ENCODE peak calls at places on chromosomes 4 and X, in nine cellular contexts. One of them, this sample, is unnamed.

GRCh38 chr4:163991268-163991667 is 496.8 kb downstream of the TMA16 start:
- DNase-seq in neural progenitor cell: no peak
- DNase-seq in endodermal cell: peak; percentile 43
- DNase-seq in OCI-LY7: no peak
- DNase-seq in cardiac muscle cell: no peak
- DNase-seq in pancreas: no peak
- DNase-seq in lower leg skin: no peak
- DNase-seq in tibial nerve: no peak
- DNase-seq in mesenchymal stem cell: no peak
- DNase-seq in this sample: no peak

GRCh38 chrX:22486326-22486725 is 213.6 kb downstream of the CBLL2 start:
- DNase-seq in neural progenitor cell: no peak
- DNase-seq in endodermal cell: no peak
- DNase-seq in OCI-LY7: no peak
- DNase-seq in cardiac muscle cell: no peak
- DNase-seq in pancreas: no peak
- DNase-seq in lower leg skin: no peak
- DNase-seq in tibial nerve: no peak
- DNase-seq in mesenchymal stem cell: no peak
- DNase-seq in this sample: no peak

GRCh38 chr4:102825261-102826071 is 1.9 kb downstream of the UBE2D3 start:
- DNase-seq in neural progenitor cell: peak; percentile 25
- DNase-seq in endodermal cell: peak; percentile 65
- DNase-seq in OCI-LY7: peak; percentile 64
- DNase-seq in cardiac muscle cell: peak; percentile 81
- DNase-seq in pancreas: no peak
- DNase-seq in lower leg skin: peak; percentile 61
- DNase-seq in tibial nerve: no peak
- DNase-seq in mesenchymal stem cell: peak; percentile 80
- DNase-seq in this sample: no peak

GRCh38 chrX:134692990-134693389 is 34.7 kb upstream of the PLAC1 start:
- DNase-seq in neural progenitor cell: no peak
- DNase-seq in endodermal cell: no peak
- DNase-seq in OCI-LY7: no peak
- DNase-seq in cardiac muscle cell: peak; percentile 60
- DNase-seq in pancreas: no peak
- DNase-seq in lower leg skin: no peak
- DNase-seq in tibial nerve: no peak
- DNase-seq in mesenchymal stem cell: peak; percentile 33
- DNase-seq in this sample: no peak

GRCh38 chr4:53907772-53908171 is 156.6 kb downstream of the CHIC2 start:
- DNase-seq in neural progenitor cell: no peak
- DNase-seq in endodermal cell: no peak
- DNase-seq in OCI-LY7: no peak
- DNase-seq in cardiac muscle cell: no peak
- DNase-seq in pancreas: no peak
- DNase-seq in lower leg skin: no peak
- DNase-seq in tibial nerve: no peak
- DNase-seq in mesenchymal stem cell: no peak
- DNase-seq in this sample: no peak

GRCh38 chr4:89837385-89837995 is 529 bp upstream of the SNCA start:
- DNase-seq in neural progenitor cell: peak; percentile 72
- DNase-seq in endodermal cell: peak; percentile 91
- DNase-seq in OCI-LY7: no peak
- DNase-seq in cardiac muscle cell: peak; percentile 43
- DNase-seq in pancreas: peak; percentile 23
- DNase-seq in lower leg skin: no peak
- DNase-seq in tibial nerve: no peak
- DNase-seq in mesenchymal stem cell: peak; percentile 86
- DNase-seq in this sample: no peak

GRCh38 chrX:38107028-38107427 is 100.7 kb downstream of the SYTL5 start:
- DNase-seq in neural progenitor cell: no peak
- DNase-seq in endodermal cell: no peak
- DNase-seq in OCI-LY7: no peak
- DNase-seq in cardiac muscle cell: no peak
- DNase-seq in pancreas: no peak
- DNase-seq in lower leg skin: no peak
- DNase-seq in tibial nerve: no peak
- DNase-seq in mesenchymal stem cell: no peak
- DNase-seq in this sample: no peak

GRCh38 chr4:152162331-152162697 is 373.6 kb downstream of the FBXW7 start:
- DNase-seq in neural progenitor cell: no peak
- DNase-seq in endodermal cell: no peak
- DNase-seq in OCI-LY7: no peak
- DNase-seq in cardiac muscle cell: no peak
- DNase-seq in pancreas: no peak
- DNase-seq in lower leg skin: no peak
- DNase-seq in tibial nerve: no peak
- DNase-seq in mesenchymal stem cell: no peak
- DNase-seq in this sample: no peak

GRCh38 chr4:33959519-33959918 is 2284.8 kb downstream of the ARAP2 start:
- DNase-seq in neural progenitor cell: no peak
- DNase-seq in endodermal cell: no peak
- DNase-seq in OCI-LY7: no peak
- DNase-seq in cardiac muscle cell: peak; percentile 18
- DNase-seq in pancreas: no peak
- DNase-seq in lower leg skin: no peak
- DNase-seq in tibial nerve: no peak
- DNase-seq in mesenchymal stem cell: no peak
- DNase-seq in this sample: no peak

GRCh38 chr4:180610317-180610716 is 1632.9 kb upstream of the TENM3 start:
- DNase-seq in neural progenitor cell: no peak
- DNase-seq in endodermal cell: no peak
- DNase-seq in OCI-LY7: no peak
- DNase-seq in cardiac muscle cell: no peak
- DNase-seq in pancreas: no peak
- DNase-seq in lower leg skin: no peak
- DNase-seq in tibial nerve: no peak
- DNase-seq in mesenchymal stem cell: no peak
- DNase-seq in this sample: no peak

GRCh38 chrX:81201692-81202412 is at the start of the genes HMGN5 and SH3BGRL:
- DNase-seq in neural progenitor cell: peak; percentile 81
- DNase-seq in endodermal cell: peak; percentile 86
- DNase-seq in OCI-LY7: peak; percentile 85
- DNase-seq in cardiac muscle cell: peak; percentile 93
- DNase-seq in pancreas: peak; percentile 89
- DNase-seq in lower leg skin: peak; percentile 72
- DNase-seq in tibial nerve: peak; percentile 41
- DNase-seq in mesenchymal stem cell: peak; percentile 92
- DNase-seq in this sample: peak; percentile 89

GRCh38 chrX:15631637-15632036 is 30.9 kb upstream of the ACE2 start:
- DNase-seq in neural progenitor cell: no peak
- DNase-seq in endodermal cell: no peak
- DNase-seq in OCI-LY7: no peak
- DNase-seq in cardiac muscle cell: no peak
- DNase-seq in pancreas: no peak
- DNase-seq in lower leg skin: no peak
- DNase-seq in tibial nerve: no peak
- DNase-seq in mesenchymal stem cell: no peak
- DNase-seq in this sample: no peak

GRCh38 chr4:94728056-94728766 is 29.5 kb upstream of the BMPR1B start:
- DNase-seq in neural progenitor cell: no peak
- DNase-seq in endodermal cell: no peak
- DNase-seq in OCI-LY7: no peak
- DNase-seq in cardiac muscle cell: no peak
- DNase-seq in pancreas: no peak
- DNase-seq in lower leg skin: no peak
- DNase-seq in tibial nerve: no peak
- DNase-seq in mesenchymal stem cell: no peak
- DNase-seq in this sample: no peak

GRCh38 chr4:184644553-184645307 is 4.5 kb downstream of the CASP3 start:
- DNase-seq in neural progenitor cell: no peak
- DNase-seq in endodermal cell: no peak
- DNase-seq in OCI-LY7: no peak
- DNase-seq in cardiac muscle cell: no peak
- DNase-seq in pancreas: no peak
- DNase-seq in lower leg skin: no peak
- DNase-seq in tibial nerve: no peak
- DNase-seq in mesenchymal stem cell: peak; percentile 61
- DNase-seq in this sample: no peak

GRCh38 chr4:32010221-32010620 is 1290.1 kb downstream of the PCDH7 start:
- DNase-seq in neural progenitor cell: no peak
- DNase-seq in endodermal cell: peak; percentile 71
- DNase-seq in OCI-LY7: no peak
- DNase-seq in cardiac muscle cell: no peak
- DNase-seq in pancreas: no peak
- DNase-seq in lower leg skin: no peak
- DNase-seq in tibial nerve: no peak
- DNase-seq in mesenchymal stem cell: peak; percentile 7
- DNase-seq in this sample: no peak

GRCh38 chrX:105210258-105210657 is 10.2 kb downstream of the TEX13A start:
- DNase-seq in neural progenitor cell: no peak
- DNase-seq in endodermal cell: no peak
- DNase-seq in OCI-LY7: no peak
- DNase-seq in cardiac muscle cell: no peak
- DNase-seq in pancreas: no peak
- DNase-seq in lower leg skin: no peak
- DNase-seq in tibial nerve: no peak
- DNase-seq in mesenchymal stem cell: no peak
- DNase-seq in this sample: no peak

GRCh38 chrX:85379174-85379907 is at the start of gene POF1B:
- DNase-seq in neural progenitor cell: no peak
- DNase-seq in endodermal cell: peak; percentile 39
- DNase-seq in OCI-LY7: no peak
- DNase-seq in cardiac muscle cell: no peak
- DNase-seq in pancreas: peak; percentile 41
- DNase-seq in lower leg skin: peak; percentile 27
- DNase-seq in tibial nerve: no peak
- DNase-seq in mesenchymal stem cell: no peak
- DNase-seq in this sample: peak; percentile 20

GRCh38 chr4:77201857-77202256 is 44.9 kb downstream of the CCNG2 start:
- DNase-seq in neural progenitor cell: no peak
- DNase-seq in endodermal cell: no peak
- DNase-seq in OCI-LY7: no peak
- DNase-seq in cardiac muscle cell: no peak
- DNase-seq in pancreas: no peak
- DNase-seq in lower leg skin: no peak
- DNase-seq in tibial nerve: no peak
- DNase-seq in mesenchymal stem cell: no peak
- DNase-seq in this sample: no peak
- H3K4me3 ChIP-seq in neural progenitor cell: no peak overlapping the region
- H3K4me3 ChIP-seq in endodermal cell: no peak overlapping the region
- H3K4me3 ChIP-seq in OCI-LY7: no peak overlapping the region
- H3K4me3 ChIP-seq in cardiac muscle cell: no peak overlapping the region
- H3K4me3 ChIP-seq in pancreas: no peak overlapping the region
- H3K4me3 ChIP-seq in lower leg skin: no peak overlapping the region
- H3K4me3 ChIP-seq in tibial nerve: no peak overlapping the region
- H3K4me3 ChIP-seq in mesenchymal stem cell: no peak overlapping the region
- H3K4me3 ChIP-seq in this sample: no peak overlapping the region

DNA sequence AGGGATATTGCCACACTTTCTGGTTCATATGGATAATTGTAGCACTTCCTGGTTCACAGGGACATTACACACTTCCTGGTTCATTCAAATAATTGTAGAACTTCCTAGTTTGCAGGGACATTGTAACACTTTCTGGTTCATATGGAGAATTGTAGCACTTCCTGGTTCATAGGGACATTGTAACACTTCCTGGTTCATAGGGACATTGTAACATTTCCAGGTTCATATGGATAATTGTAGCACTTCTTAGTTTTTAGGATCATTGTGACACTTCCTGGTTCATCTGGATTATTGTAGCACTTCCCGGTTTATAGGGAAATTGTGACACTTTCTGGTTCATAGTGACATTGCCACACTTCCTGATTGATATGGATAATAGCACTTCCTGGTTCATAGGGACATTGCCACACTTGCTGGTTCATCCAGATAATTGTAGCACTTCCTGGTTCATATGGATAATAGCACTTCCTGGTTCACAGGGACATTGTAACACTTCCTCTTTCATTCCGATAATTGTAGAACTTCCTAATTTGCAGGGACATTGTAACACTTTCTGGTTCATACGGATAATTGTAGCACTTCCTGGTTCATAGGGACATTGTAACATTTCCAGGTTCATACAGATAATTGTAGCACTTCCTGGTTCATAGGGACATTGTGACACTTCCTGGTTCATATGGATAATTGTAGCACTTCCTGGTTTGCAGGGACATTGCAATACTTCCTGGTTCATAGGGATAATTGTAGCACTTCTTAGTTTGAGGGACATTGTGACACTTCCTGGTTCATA is 59.2 kb upstream of the CD99 start:
- DNase-seq in neural progenitor cell: no peak
- DNase-seq in endodermal cell: no peak
- DNase-seq in OCI-LY7: peak; percentile 88
- DNase-seq in cardiac muscle cell: no peak
- DNase-seq in pancreas: no peak
- DNase-seq in lower leg skin: peak; percentile 2
- DNase-seq in tibial nerve: no peak
- DNase-seq in mesenchymal stem cell: no peak
- DNase-seq in this sample: no peak
- H3K4me3 ChIP-seq in neural progenitor cell: no peak overlapping the region
- H3K4me3 ChIP-seq in endodermal cell: no peak overlapping the region
- H3K4me3 ChIP-seq in OCI-LY7: peak overlapping the region; percentile 50
- H3K4me3 ChIP-seq in cardiac muscle cell: no peak overlapping the region
- H3K4me3 ChIP-seq in pancreas: no peak overlapping the region
- H3K4me3 ChIP-seq in lower leg skin: no peak overlapping the region
- H3K4me3 ChIP-seq in tibial nerve: no peak overlapping the region
- H3K4me3 ChIP-seq in mesenchymal stem cell: no peak overlapping the region
- H3K4me3 ChIP-seq in this sample: no peak overlapping the region

GRCh38 chr4:78784255-78784654 is 8.1 kb downstream of the BMP2K start:
- DNase-seq in neural progenitor cell: peak; percentile 31
- DNase-seq in endodermal cell: no peak
- DNase-seq in OCI-LY7: no peak
- DNase-seq in cardiac muscle cell: peak; percentile 56
- DNase-seq in pancreas: no peak
- DNase-seq in lower leg skin: no peak
- DNase-seq in tibial nerve: no peak
- DNase-seq in mesenchymal stem cell: peak; percentile 83
- DNase-seq in this sample: no peak
- H3K4me3 ChIP-seq in neural progenitor cell: peak overlapping the region; percentile 7
- H3K4me3 ChIP-seq in endodermal cell: no peak overlapping the region
- H3K4me3 ChIP-seq in OCI-LY7: no peak overlapping the region
- H3K4me3 ChIP-seq in cardiac muscle cell: no peak overlapping the region
- H3K4me3 ChIP-seq in pancreas: no peak overlapping the region
- H3K4me3 ChIP-seq in lower leg skin: no peak overlapping the region
- H3K4me3 ChIP-seq in tibial nerve: no peak overlapping the region
- H3K4me3 ChIP-seq in mesenchymal stem cell: no peak overlapping the region
- H3K4me3 ChIP-seq in this sample: no peak overlapping the region

DNA sequence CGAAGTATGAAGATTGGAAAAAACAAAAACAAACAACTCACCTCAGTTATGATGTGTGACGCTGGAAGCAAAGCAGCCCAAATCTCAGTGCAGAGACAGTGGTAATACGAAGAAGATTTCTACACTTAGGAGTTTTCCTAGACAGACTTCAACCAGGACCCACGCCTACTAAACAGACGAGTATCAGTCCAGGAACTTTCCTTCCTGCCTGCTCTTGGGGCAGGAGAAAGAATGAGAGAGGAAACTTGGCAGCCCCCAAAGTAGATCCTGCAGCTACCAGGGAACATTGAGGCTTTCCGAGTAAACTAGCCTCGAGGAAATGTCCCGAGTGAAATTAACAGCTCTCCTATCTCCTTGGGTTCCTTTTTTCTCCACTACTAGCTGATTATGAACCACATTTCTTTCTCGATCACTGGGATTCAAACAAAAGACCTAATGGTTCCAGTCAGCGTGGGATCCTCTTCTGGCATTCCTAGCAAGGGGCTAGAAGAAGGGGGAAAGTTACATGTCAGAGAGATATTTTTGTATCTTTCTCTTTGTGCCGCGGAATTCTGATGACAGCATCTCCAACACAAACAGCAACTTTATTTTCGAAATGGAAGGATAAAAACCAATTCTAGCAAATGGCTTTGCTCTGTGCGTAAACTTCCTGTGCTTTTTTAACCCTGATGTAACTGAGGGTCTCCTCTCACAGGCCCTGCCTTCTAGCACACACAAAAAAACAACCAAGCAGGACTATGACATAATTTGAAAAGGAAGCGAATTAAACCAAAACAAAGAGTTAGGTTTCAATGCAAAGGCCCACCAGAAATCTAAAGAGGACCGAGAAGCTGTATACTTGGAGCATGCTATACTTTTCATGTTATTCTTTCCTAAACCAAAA is 53.2 kb downstream of the PPM1K start:
- DNase-seq in neural progenitor cell: no peak
- DNase-seq in endodermal cell: no peak
- DNase-seq in OCI-LY7: no peak
- DNase-seq in cardiac muscle cell: peak; percentile 57
- DNase-seq in pancreas: no peak
- DNase-seq in lower leg skin: no peak
- DNase-seq in tibial nerve: no peak
- DNase-seq in mesenchymal stem cell: no peak
- DNase-seq in this sample: no peak
- H3K4me3 ChIP-seq in neural progenitor cell: no peak overlapping the region
- H3K4me3 ChIP-seq in endodermal cell: no peak overlapping the region
- H3K4me3 ChIP-seq in OCI-LY7: no peak overlapping the region
- H3K4me3 ChIP-seq in cardiac muscle cell: no peak overlapping the region
- H3K4me3 ChIP-seq in pancreas: no peak overlapping the region
- H3K4me3 ChIP-seq in lower leg skin: no peak overlapping the region
- H3K4me3 ChIP-seq in tibial nerve: peak overlapping the region; percentile 31
- H3K4me3 ChIP-seq in mesenchymal stem cell: no peak overlapping the region
- H3K4me3 ChIP-seq in this sample: peak overlapping the region; percentile 39